ENCODE peak calls at places on chromosomes 5 and 9, in five cellular contexts. D, Z, Q, B and S are unnamed samples.

GRCh38 chr5:138967806-138968448 is 92.8 kb upstream of the LRRTM2 start:
- DNase-seq in D (no peak), Z (no peak), Q (no peak), B (no peak), S (no peak)

GRCh38 chr9:132800038-132800648 is 77.9 kb downstream of the AK8 start:
- DNase-seq in D (peak), Z (peak), Q (peak), B (no peak), S (peak)

GRCh38 chr5:54457094-54457531 is 1.6 kb downstream of the HSPB3 start:
- DNase-seq in D (peak), Z (peak), Q (peak), B (no peak), S (peak)

GRCh38 chr9:127714916-127715442 is 484 bp downstream of the PTRH1 start:
- DNase-seq in D (no peak), Z (no peak), Q (no peak), B (no peak), S (no peak)

GRCh38 chr5:36877667-36878420 is 1.3 kb downstream of the NIPBL start:
- DNase-seq in D (peak), Z (peak), Q (peak), B (no peak), S (no peak)

GRCh38 chr5:148469446-148470062 is 85.8 kb downstream of the FBXO38 start:
- DNase-seq in D (peak), Z (peak), Q (no peak), B (no peak), S (peak)

GRCh38 chr5:41527201-41527779 is 16.9 kb upstream of the PLCXD3 start:
- DNase-seq in D (peak), Z (peak), Q (peak), B (no peak), S (peak)

GRCh38 chr9:135886147-135886981 is 21.0 kb downstream of the CAMSAP1 start:
- DNase-seq in D (no peak), Z (no peak), Q (no peak), B (peak), S (no peak)

GRCh38 chr9:130837002-130837511 is 2.0 kb downstream of the ABL1 start:
- DNase-seq in D (no peak), Z (peak), Q (no peak), B (no peak), S (no peak)

GRCh38 chr5:172862165-172862801 is 28.2 kb downstream of the ERGIC1 start:
- DNase-seq in D (no peak), Z (no peak), Q (peak), B (no peak), S (no peak)

GRCh38 chr5:166883016-166883415 is 1408.4 kb upstream of the WWC1 start:
- DNase-seq in D (no peak), Z (peak), Q (no peak), B (no peak), S (no peak)

GRCh38 chr5:132387649-132388117 is 18.2 kb downstream of the SLC22A5 start:
- DNase-seq in D (peak), Z (peak), Q (peak), B (no peak), S (peak)

GRCh38 chr5:126868961-126869451 is 92.1 kb downstream of the LMNB1 start:
- DNase-seq in D (peak), Z (no peak), Q (no peak), B (no peak), S (no peak)

GRCh38 chr5:83527191-83527590 is 55.6 kb downstream of the VCAN start:
- DNase-seq in D (no peak), Z (no peak), Q (no peak), B (no peak), S (no peak)

GRCh38 chr5:89065919-89066318 is 182.9 kb upstream of the MEF2C start:
- DNase-seq in D (no peak), Z (no peak), Q (no peak), B (no peak), S (no peak)

GRCh38 chr9:134800791-134801339 is 79.7 kb upstream of the FCN2 start:
- DNase-seq in D (no peak), Z (peak), Q (no peak), B (no peak), S (no peak)

GRCh38 chr5:10623305-10623910 is 59.5 kb downstream of the ANKRD33B start:
- DNase-seq in D (no peak), Z (no peak), Q (no peak), B (peak), S (no peak)

GRCh38 chr5:115507682-115508081 is 36.9 kb downstream of the FEM1C start:
- DNase-seq in D (no peak), Z (peak), Q (no peak), B (no peak), S (peak)

GRCh38 chr9:86241216-86241615 is 18.2 kb downstream of the C9orf153 start:
- DNase-seq in D (no peak), Z (peak), Q (no peak), B (no peak), S (no peak)

GRCh38 chr5:32767948-32768427 is 56.9 kb downstream of the NPR3 start:
- DNase-seq in D (peak), Z (peak), Q (peak), B (no peak), S (peak)

DNA sequence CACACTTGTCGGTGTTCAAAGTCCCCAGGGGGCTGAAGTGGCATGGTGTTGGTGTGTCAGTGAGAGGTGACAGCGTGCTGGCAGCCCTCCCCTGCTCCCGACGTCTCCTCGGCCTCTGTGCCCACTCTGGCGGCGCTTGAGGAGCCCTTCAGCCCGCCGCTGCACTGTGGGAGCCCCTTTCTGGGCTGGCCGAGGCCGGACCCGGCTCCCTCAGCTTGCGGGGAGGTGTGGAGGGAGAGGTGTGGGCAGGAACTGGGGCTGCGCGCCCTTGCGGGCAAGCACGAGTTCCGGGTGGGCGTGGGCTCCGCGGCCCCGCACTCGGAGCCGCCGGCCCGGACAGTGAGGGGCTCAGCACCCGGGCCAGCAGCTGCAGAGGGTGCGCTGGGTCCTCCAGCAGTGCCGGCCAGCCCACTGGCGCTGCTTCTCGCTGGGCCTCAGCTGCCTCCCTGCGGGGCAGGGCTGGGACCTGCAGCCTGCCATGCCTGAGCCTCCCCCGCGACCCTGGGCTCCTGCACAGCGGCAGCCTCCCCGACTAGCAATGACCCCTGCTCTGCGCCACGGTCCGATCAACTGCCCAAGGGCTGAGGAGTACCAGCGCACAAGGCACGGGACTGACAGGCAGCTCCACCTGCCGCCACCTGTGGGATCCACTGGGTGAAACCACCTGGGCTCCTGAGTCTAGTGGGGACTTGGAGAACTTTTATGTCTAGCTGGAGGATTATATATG is 224.1 kb upstream of the RIOK2 start:
- DNase-seq in D (no peak), Z (no peak), Q (no peak), B (no peak), S (no peak)
- H3K4me3 ChIP-seq in D (no peak), Z (no peak), Q (no peak), B (no peak), S (no peak)

DNA sequence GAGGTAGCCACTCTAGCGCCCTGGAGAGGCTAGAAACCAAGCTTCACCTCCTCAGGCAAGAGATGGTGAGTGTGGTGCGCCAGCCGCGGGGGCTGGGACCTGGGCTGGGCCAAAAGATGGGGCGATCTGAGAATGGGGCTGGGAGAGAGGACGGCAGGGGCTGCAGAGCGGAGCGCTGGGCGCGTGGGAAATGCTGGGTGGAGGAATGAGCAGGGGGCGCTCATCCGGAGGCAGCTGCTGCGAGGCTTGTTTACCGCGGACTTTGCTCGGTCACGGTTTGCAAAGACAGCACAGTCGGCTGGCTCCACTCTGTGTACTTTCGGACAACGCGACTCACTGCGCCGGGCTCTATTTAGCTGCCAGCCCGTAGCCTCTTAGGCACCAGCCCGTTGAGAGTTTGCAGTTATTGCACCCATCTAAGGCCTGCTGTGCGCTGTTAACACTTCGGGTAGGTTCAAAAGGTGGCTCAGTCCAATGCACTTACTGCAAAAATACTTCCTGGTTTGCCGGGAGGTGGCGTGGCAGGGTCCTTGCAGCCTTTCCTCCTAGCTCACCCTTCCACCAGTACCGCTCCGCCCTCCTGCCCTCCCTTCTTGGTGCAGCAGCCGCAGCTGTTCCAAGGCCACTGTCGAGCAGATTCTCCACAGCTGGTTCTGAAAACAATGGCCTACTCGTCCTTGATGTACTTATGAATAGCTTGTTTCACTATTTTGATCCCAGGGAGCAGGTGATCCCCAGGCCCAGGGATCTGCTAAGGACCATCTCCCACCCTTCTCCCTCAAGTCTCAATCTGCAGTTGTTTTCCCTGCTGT is 1.3 kb downstream of the LURAP1L start:
- DNase-seq in D (peak), Z (peak), Q (peak), B (peak), S (peak)
- TF ChIP-seq CTCF in D (peak), Z (peak), Q (peak), B (peak), S (peak)

DNA sequence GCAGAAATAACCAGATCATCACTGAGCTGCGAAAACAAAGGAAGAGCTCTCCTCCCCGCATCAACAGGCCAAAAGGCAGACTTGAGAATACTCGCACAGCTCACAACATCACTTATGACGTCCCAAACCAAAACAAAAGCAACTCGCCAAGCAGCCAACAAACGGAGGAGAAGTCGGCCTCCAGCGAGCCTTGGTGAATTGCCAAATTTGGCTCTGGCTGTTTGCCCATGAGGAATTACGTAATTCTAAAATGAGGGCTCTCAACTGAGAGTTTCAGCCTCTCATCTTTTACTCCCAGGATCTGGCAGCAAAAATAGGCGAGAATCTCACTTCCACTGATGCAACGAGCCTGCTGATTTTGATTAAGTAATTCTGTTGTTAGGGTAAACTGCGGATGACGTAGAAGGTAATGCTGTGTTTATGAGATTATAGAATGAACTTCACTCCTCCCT is 51.7 kb upstream of the SEMA6A start:
- DNase-seq in D (peak), Z (peak), Q (no peak), B (peak), S (no peak)
- H3K4me3 ChIP-seq in D (no peak), Z (no peak), Q (no peak), B (no peak), S (no peak)

GRCh38 chr5:97163360-97163764 is 19.7 kb downstream of the RIOK2 start:
- DNase-seq in D (no peak), Z (peak), Q (no peak), B (no peak), S (no peak)
- TF ChIP-seq CTCF in D (peak), Z (peak), Q (peak), B (peak), S (peak)

DNA sequence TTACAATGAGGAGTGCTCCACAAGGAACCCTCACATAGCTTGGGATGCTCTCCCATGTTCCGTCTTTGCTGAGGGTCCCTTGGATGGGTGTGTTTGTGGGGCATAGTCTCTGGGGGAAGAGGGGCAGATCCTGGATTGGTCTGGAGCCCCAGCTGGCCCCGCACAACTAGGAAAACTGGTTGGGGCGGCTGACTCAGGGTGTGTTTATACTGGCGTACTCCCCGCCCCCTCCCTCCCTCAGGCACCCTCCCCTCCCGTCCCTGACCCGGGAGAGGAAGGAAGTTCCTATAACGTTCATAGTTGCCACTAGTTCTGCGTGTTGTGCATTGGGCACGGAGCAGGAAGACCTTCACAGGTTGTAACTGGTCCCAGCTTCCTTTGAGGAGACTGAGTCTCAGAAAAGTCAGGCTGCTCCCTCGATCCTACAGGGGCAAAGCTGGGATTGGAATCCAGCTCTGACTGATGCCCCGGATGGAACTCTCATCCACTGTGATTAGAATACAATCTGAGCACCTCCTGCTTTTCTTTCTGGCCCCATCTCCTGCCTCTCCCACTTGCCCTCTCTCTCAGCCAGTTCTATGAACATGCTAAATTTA is 11.0 kb downstream of the IER5L start:
- DNase-seq in D (peak), Z (peak), Q (peak), B (peak), S (no peak)
- H3K4me3 ChIP-seq in D (no peak), Z (peak), Q (peak), B (peak), S (no peak)

GRCh38 chr9:123368023-123368422 is 12.0 kb downstream of the CRB2 start:
- DNase-seq in D (no peak), Z (no peak), Q (no peak), B (no peak), S (no peak)

GRCh38 chr9:123362856-123363255 is 6.9 kb downstream of the CRB2 start:
- DNase-seq in D (no peak), Z (no peak), Q (no peak), B (no peak), S (no peak)

GRCh38 chr9:123364241-123364824 is 8.3 kb downstream of the CRB2 start:
- DNase-seq in D (peak), Z (peak), Q (no peak), B (no peak), S (no peak)

GRCh38 chr9:123365881-123366528 is 10.0 kb downstream of the CRB2 start:
- DNase-seq in D (no peak), Z (no peak), Q (no peak), B (no peak), S (no peak)

GRCh38 chr9:123365287-123365880 is 9.4 kb downstream of the CRB2 start:
- DNase-seq in D (no peak), Z (no peak), Q (no peak), B (no peak), S (no peak)
- TF ChIP-seq CTCF in D (peak), Z (peak), Q (peak), B (no peak), S (no peak)

DNA sequence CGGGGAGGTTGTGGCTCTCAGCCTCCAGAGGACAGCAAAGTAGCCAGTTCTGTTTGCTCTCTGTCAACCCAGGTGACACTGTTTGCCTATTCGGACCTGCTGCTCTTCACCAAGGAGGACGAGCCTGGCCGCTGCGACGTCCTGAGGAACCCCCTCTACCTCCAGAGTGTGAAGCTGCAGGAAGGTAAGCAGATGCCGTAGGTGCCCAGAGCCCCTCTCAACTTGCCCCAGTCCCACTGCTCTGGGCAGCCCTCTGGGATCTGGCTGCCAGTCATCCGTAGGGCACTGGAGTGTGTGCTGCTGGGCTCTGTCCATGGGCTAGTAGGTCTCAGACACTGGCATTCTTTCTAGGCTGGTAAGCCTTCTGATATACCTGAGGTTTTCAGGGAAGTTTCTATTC is 59.3 kb downstream of the RGS3 start:
- DNase-seq in D (no peak), Z (no peak), Q (no peak), B (no peak), S (no peak)
- H3K4me3 ChIP-seq in D (no peak), Z (no peak), Q (no peak), B (no peak), S (no peak)